ENCODE peak calls at places on chromosomes 3 and 15, in five cellular contexts. H, F, W, I and Y are unnamed samples.
A peak's percentile ranks its signal among the peaks of the same experiment; 100 is the strongest.

GRCh38 chr3:177453087-177453844 is 256.0 kb upstream of the TBL1XR1 start:
- DNase-seq in W (no peak), I (no peak), F (no peak), H (no peak), Y (no peak)

GRCh38 chr3:52325686-52326085 is 9.6 kb downstream of the DNAH1 start:
- DNase-seq in I (no peak), F (no peak), H (no peak), W (no peak), Y (no peak)

GRCh38 chr3:13281657-13282527 is 138.2 kb downstream of the NUP210 start:
- DNase-seq in H (peak; percentile 76), W (peak; percentile 71), F (no peak), I (peak; percentile 45), Y (no peak)

GRCh38 chr3:134852893-134853351 is 57.9 kb downstream of the EPHB1 start:
- DNase-seq in F (no peak), H (peak; percentile 81), I (no peak), W (no peak), Y (peak; percentile 35)

GRCh38 chr3:182795383-182795782 is 2.1 kb downstream of the ATP11B start:
- DNase-seq in H (no peak), F (peak; percentile 4), W (no peak), I (no peak), Y (no peak)

GRCh38 chr3:62051506-62051905 is 321.8 kb downstream of the FEZF2 start:
- DNase-seq in W (peak; percentile 78), H (no peak), F (no peak), I (peak; percentile 37), Y (no peak)

GRCh38 chr3:1171320-1171719 is 78.5 kb downstream of the CNTN6 start:
- DNase-seq in W (no peak), I (no peak), H (no peak), F (no peak), Y (no peak)

GRCh38 chr15:85941186-85941855 is 138.3 kb upstream of the AGBL1 start:
- DNase-seq in H (no peak), F (no peak), W (peak; percentile 8), I (no peak), Y (no peak)

GRCh38 chr3:44845528-44846520 is 15.9 kb upstream of the TMEM42 start:
- DNase-seq in H (no peak), I (peak; percentile 95), W (peak; percentile 29), F (no peak), Y (no peak)

GRCh38 chr15:70376929-70377691 is 279.4 kb upstream of the TLE3 start:
- DNase-seq in H (no peak), I (peak; percentile 71), W (peak; percentile 55), F (no peak), Y (peak; percentile 85)

GRCh38 chr15:32669870-32670623 is 28.5 kb downstream of the SCG5 start:
- DNase-seq in F (no peak), H (no peak), W (no peak), I (no peak), Y (no peak)

DNA sequence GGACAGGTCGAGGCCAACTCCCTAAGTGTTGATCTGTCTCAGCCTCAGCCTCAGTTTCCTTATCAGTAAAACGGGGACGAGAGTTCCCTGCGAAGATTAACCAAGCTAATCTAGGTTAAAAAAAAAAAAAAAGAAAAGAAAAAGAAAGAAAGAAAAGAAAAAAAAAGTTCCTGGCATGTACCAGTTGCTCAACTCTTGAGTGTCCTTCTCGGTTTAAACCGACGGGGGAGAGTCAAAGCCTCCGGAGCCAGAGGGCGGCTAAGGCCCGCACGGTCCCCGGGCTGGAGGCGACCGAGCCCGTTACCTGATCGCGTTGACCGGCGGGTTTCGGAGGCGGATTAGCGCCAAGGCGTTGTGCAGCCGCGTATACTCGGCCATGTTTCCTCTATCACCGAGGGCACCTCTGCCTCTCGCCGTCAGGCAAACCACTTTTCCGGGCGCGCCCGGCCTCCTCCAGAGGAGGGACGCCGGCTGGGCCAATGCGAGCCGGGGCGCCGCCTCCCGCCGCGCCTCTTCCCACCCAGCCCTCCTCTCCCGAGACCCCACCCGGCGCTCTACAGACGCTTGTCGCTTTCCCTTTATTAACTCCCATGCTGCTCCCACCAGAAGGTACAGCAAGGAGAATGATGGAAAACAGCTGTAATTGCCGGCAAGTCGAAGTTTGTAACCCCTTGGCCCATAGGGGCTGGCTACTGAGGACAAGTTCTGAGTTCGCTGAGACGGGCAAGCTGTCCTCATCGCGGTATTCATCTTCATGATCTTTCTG is at the start of gene EHHADH:
- DNase-seq in W (peak; percentile 88), H (peak; percentile 94), F (peak; percentile 41), I (peak; percentile 73), Y (peak; percentile 79)
- TF ChIP-seq CTCF in W (no peak), H (no peak), F (no peak), I (no peak), Y (no peak)

GRCh38 chr3:107241217-107241616 is 136.0 kb upstream of the CCDC54 start:
- DNase-seq in H (peak; percentile 71), F (no peak), W (peak; percentile 26), I (peak; percentile 24), Y (peak; percentile 81)
- H3K27ac ChIP-seq in H (no peak overlapping the region), F (no peak overlapping the region), W (no peak overlapping the region), I (no peak overlapping the region), Y (peak overlapping the region; percentile 81)

GRCh38 chr3:187709155-187709554 is 6.8 kb upstream of the RTP2 start:
- DNase-seq in H (no peak), W (no peak), I (peak; percentile 12), F (no peak), Y (no peak)
- TF ChIP-seq CTCF in H (no peak), W (no peak), I (no peak), F (no peak), Y (no peak)

GRCh38 chr3:167814441-167814951 is 79.0 kb downstream of the SERPINI1 start:
- DNase-seq in I (no peak), W (peak; percentile 18), H (no peak), F (no peak), Y (no peak)

GRCh38 chr3:167808910-167809309 is 73.4 kb downstream of the SERPINI1 start:
- DNase-seq in I (no peak), W (no peak), H (no peak), F (no peak), Y (no peak)

GRCh38 chr3:167811071-167811470 is 75.5 kb downstream of the SERPINI1 start:
- DNase-seq in W (no peak), H (no peak), I (no peak), F (no peak), Y (no peak)

GRCh38 chr3:167813169-167814123 is 77.9 kb downstream of the SERPINI1 start:
- DNase-seq in W (no peak), I (no peak), F (no peak), H (no peak), Y (no peak)

GRCh38 chr3:167810236-167810635 is 74.7 kb downstream of the SERPINI1 start:
- DNase-seq in H (no peak), W (no peak), F (no peak), I (no peak), Y (no peak)
- H3K27ac ChIP-seq in H (no peak overlapping the region), W (no peak overlapping the region), F (no peak overlapping the region), I (no peak overlapping the region), Y (peak overlapping the region; percentile 35)

DNA sequence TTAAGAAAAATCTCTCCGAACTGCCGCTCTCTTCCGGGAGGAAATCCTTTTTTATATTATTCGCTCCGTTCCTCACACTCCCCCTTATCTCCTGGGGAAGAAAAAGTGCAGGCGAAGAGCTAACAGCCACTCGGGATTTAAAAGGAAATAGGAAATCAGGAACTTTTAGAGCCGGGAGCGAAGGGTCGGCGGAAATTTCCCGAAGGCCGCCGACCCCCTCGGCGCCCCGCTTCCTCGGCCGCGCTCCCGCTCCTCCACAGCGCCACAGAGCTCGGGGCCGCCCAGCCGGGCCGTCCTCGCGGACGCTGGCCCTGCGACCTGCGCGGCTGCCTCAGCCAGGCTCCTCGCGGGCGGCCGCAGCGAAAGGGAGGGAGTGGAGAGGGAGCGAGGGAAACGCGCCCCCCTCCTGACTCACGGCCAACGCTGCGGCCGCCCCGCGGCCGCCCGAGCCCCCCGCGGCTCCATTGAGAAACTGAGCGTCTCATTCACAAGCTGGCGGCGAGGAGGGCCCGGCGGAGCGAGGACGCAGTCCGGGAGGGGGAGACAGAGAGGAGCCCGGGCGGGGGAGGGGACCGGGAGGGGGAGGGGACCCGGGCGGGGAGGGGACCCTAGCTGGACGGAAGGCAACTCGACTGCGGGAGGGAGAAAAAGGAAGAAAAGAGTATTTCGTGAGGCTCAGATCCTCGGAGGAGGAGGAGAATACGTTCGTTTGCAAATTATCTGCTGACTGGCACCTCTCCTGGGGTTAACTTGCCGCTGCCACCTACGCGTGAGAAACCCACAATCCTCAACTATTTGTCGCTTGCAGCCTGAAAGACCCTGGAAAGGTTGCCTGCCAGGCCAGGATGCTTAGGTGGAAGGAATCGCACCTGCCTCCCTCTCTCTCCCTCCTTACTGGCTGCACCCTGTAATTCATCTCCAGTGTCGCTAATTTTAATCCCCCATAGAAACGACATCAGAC is at the start of gene PTPN9:
- DNase-seq in H (peak; percentile 94), F (peak; percentile 61), W (peak; percentile 84), I (peak; percentile 91), Y (peak; percentile 87)
- TF ChIP-seq CTCF in H (no peak), F (peak; percentile 66), W (peak; percentile 24), I (peak; percentile 38), Y (peak; percentile 22)

GRCh38 chr15:41230650-41231533 is at the start of the genes CHP1 and EXD1:
- DNase-seq in I (peak; percentile 98), H (peak; percentile 99), W (peak; percentile 99), F (peak; percentile 95), Y (peak; percentile 98)

GRCh38 chr15:41233367-41233771 is 2.3 kb downstream of the CHP1 start:
- DNase-seq in I (no peak), F (no peak), W (no peak), H (no peak), Y (no peak)

GRCh38 chr15:41231536-41231935 is 468 bp downstream of the CHP1 start:
- DNase-seq in F (no peak), I (no peak), H (no peak), W (no peak), Y (no peak)

GRCh38 chr15:41235929-41236328 is 4.9 kb downstream of the CHP1 start:
- DNase-seq in W (no peak), H (no peak), F (no peak), I (no peak), Y (no peak)

DNA sequence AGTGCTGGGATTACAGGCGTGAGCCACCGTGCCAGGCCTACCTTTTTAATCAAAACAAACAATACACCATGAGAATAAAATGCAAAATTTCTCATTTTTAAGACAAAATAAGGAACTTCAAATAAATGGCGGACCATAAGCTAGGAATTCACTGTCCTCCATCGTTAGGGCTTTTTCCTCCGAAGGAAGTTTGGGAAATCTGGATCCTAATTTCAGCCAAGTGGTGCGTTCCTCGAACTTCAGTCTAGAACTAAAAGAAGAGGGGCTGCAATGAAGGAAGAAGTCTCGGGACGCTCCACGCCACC is 260 bp downstream of the EXD1 start:
- DNase-seq in F (no peak), I (no peak), H (no peak), W (no peak), Y (no peak)
- H3K27ac ChIP-seq in F (no peak overlapping the region), I (no peak overlapping the region), H (peak overlapping the region; percentile 87), W (peak overlapping the region; percentile 99), Y (peak overlapping the region; percentile 90)

GRCh38 chr3:66406841-66407240 is 94.0 kb downstream of the LRIG1 start:
- DNase-seq in W (peak; percentile 3), F (no peak), H (no peak), I (no peak), Y (peak; percentile 65)
- TF ChIP-seq CTCF in W (no peak), F (no peak), H (no peak), I (no peak), Y (no peak)